ENCODE peak calls at places on chromosomes 4 and X, in four cellular contexts. N is stimulated activated naive CD8-positive, alpha-beta T cell treated with anti-CD3 and anti-CD28 coated beads, Interleukin-15, Interleukin-2, amounts not matched to agents 100 U/mL and 50 U/mL, for 24 hours; T is T-cell; G is ecto neural progenitor cell. Z is an unnamed sample.

GRCh38 chrX:12962041-12962504 is 12.8 kb upstream of the TMSB4X start:
- DNase-seq in T (no peak), N (no peak), G (no peak), Z (no peak)

GRCh38 chr4:104971458-104971857 is 175.2 kb upstream of the TET2 start:
- DNase-seq in G (no peak), N (no peak), T (no peak), Z (no peak)

GRCh38 chrX:88101968-88102367 is 584.4 kb downstream of the KLHL4 start:
- DNase-seq in T (no peak), N (no peak), G (no peak), Z (no peak)

GRCh38 chr4:108466936-108467902 is 153.2 kb upstream of the RPL34 start:
- DNase-seq in G (no peak), N (peak), T (no peak), Z (no peak)

GRCh38 chr4:74320559-74321118 is 12.4 kb downstream of the EPGN start:
- DNase-seq in T (no peak), G (peak), N (peak), Z (no peak)

GRCh38 chrX:101619336-101619735 is 1.5 kb upstream of the ARMCX6 start:
- DNase-seq in N (no peak), T (no peak), G (no peak), Z (no peak)

GRCh38 chrX:118495958-118496762 is 545 bp downstream of the DOCK11 start:
- DNase-seq in G (no peak), N (peak), T (peak), Z (peak)

GRCh38 chr4:97911236-97911906 is 231.9 kb downstream of the STPG2 start:
- DNase-seq in G (peak), N (no peak), T (no peak), Z (no peak)

GRCh38 chr4:146648384-146648783 is 9.7 kb downstream of the POU4F2 start:
- DNase-seq in N (no peak), T (no peak), G (no peak), Z (no peak)

GRCh38 chr4:99300934-99301333 is 10.1 kb upstream of the ADH1A start:
- DNase-seq in T (no peak), G (no peak), N (no peak), Z (no peak)

GRCh38 chr4:184320630-184321029 is 103.0 kb upstream of the ENPP6 start:
- DNase-seq in G (no peak), T (no peak), N (no peak), Z (no peak)

GRCh38 chr4:145840162-145840768 is 98.4 kb downstream of the ZNF827 start:
- DNase-seq in G (no peak), T (no peak), N (no peak), Z (no peak)

GRCh38 chrX:14528629-14529287 is 578 bp upstream of the GLRA2 start:
- DNase-seq in T (no peak), N (peak), G (peak), Z (no peak)

GRCh38 chr4:170243662-170244288 is 154.0 kb upstream of the AADAT start:
- DNase-seq in G (no peak), N (no peak), T (no peak), Z (no peak)

GRCh38 chrX:19513383-19513782 is 1.9 kb downstream of the MAP3K15 start:
- DNase-seq in G (no peak), N (no peak), T (no peak), Z (no peak)

GRCh38 chrX:46739736-46740135 is 19.2 kb downstream of the SLC9A7 start:
- DNase-seq in G (no peak), N (no peak), T (no peak), Z (no peak)

GRCh38 chrX:11137543-11138139 is 26.5 kb downstream of the HCCS start:
- DNase-seq in T (no peak), N (no peak), G (no peak), Z (no peak)

GRCh38 chrX:120235284-120235683 is 15.3 kb upstream of the ZBTB33 start:
- DNase-seq in T (no peak), N (no peak), G (no peak), Z (no peak)

GRCh38 chrX:69387559-69388487 is 116.3 kb upstream of the NALF2 start:
- DNase-seq in N (peak), G (peak), T (no peak), Z (no peak)

GRCh38 chr4:55122235-55122634 is 3.2 kb downstream of the KDR start:
- DNase-seq in N (no peak), T (no peak), G (no peak), Z (no peak)

GRCh38 chr4:71162386-71162785 is 168.9 kb downstream of the DCK start:
- DNase-seq in T (no peak), N (no peak), G (no peak), Z (no peak)

GRCh38 chrX:54826598-54826997 is 19.1 kb downstream of the MAGED2 start:
- DNase-seq in G (no peak), N (no peak), T (no peak), Z (no peak)

GRCh38 chr4:2761035-2761923 is 5.1 kb upstream of the TNIP2 start:
- DNase-seq in G (no peak), N (peak), T (no peak), Z (no peak)

GRCh38 chr4:125198916-125199315 is 115.8 kb upstream of the FAT4 start:
- DNase-seq in N (no peak), G (no peak), T (no peak), Z (no peak)

GRCh38 chrX:109632906-109633504 is 8.0 kb upstream of the KCNE5 start:
- DNase-seq in N (no peak), T (no peak), G (no peak), Z (no peak)

GRCh38 chr4:184100297-184100885 is 117.3 kb downstream of the ENPP6 start:
- DNase-seq in G (peak), N (no peak), T (no peak), Z (no peak)

Z was measured in HL-60.